ENCODE peak calls at places on chromosome 11, in eight cellular contexts. G is right atrium auricular region; Y is lower lobe of right lung; X is mammary epithelial cell; A is transverse colon; W is DND-41; F is CD8-positive, alpha-beta T cell; K is tibial nerve. M is an unnamed sample.

GRCh38 chr11:67378544-67378943 is 5.1 kb upstream of the CLCF1 start:
- DNase-seq in F (no peak), K (no peak), W (no peak), G (no peak), Y (no peak), A (no peak), X (no peak), M (no peak)

GRCh38 chr11:68331338-68331947 is 19.1 kb downstream of the LRP5 start:
- DNase-seq in Y (no peak), F (no peak), W (peak; percentile 49), A (peak; percentile 51), K (no peak), G (no peak), X (no peak), M (no peak)

GRCh38 chr11:65431452-65432132 is 9.0 kb downstream of the NEAT1 start:
- DNase-seq in X (peak; percentile 29), F (no peak), G (peak; percentile 44), A (peak; percentile 32), W (no peak), Y (no peak), K (no peak), M (peak; percentile 71)

GRCh38 chr11:44467931-44468330 is 97.5 kb upstream of the CD82 start:
- DNase-seq in W (no peak), A (no peak), Y (no peak), F (no peak), K (no peak), X (no peak), G (no peak), M (no peak)

GRCh38 chr11:78414321-78415051 is 3.1 kb downstream of the GAB2 start:
- DNase-seq in K (no peak), G (no peak), W (no peak), X (no peak), Y (no peak), A (no peak), F (no peak), M (no peak)

GRCh38 chr11:130553306-130553705 is 104.9 kb downstream of the ADAMTS15 start:
- DNase-seq in X (no peak), G (no peak), A (no peak), F (no peak), Y (no peak), W (no peak), K (no peak), M (no peak)

GRCh38 chr11:47869548-47870393 is 21.6 kb upstream of the NUP160 start:
- DNase-seq in K (no peak), A (no peak), G (no peak), Y (no peak), W (no peak), F (no peak), X (peak; percentile 48), M (no peak)

GRCh38 chr11:45150943-45151342 is 4.5 kb downstream of the PRDM11 start:
- DNase-seq in Y (no peak), X (no peak), A (no peak), G (no peak), K (no peak), W (no peak), F (no peak), M (no peak)

GRCh38 chr11:68014966-68015447 is 4.9 kb downstream of the ALDH3B1 start:
- DNase-seq in X (no peak), G (no peak), W (no peak), F (no peak), Y (no peak), A (no peak), K (no peak), M (peak; percentile 17)

GRCh38 chr11:94997437-94997836 is 23.9 kb downstream of the KDM4D start:
- DNase-seq in Y (no peak), F (no peak), A (no peak), W (no peak), K (no peak), X (no peak), G (no peak), M (no peak)

GRCh38 chr11:109150603-109151002 is 271.4 kb upstream of the C11orf87 start:
- DNase-seq in F (no peak), W (no peak), K (no peak), A (no peak), Y (no peak), X (no peak), G (no peak), M (no peak)

GRCh38 chr11:66891849-66892660 is 35.2 kb downstream of the LRFN4 start:
- DNase-seq in G (peak; percentile 71), F (no peak), A (peak; percentile 59), K (no peak), Y (no peak), W (no peak), X (peak; percentile 98), M (no peak)

GRCh38 chr11:62881579-62882427 is 1.1 kb downstream of the SLC3A2 start:
- DNase-seq in W (peak; percentile 98), X (peak; percentile 96), Y (peak; percentile 95), A (peak; percentile 94), G (peak; percentile 98), F (peak; percentile 85), K (peak; percentile 89), M (peak; percentile 88)

GRCh38 chr11:75269896-75270295 is 29.3 kb downstream of the TPBGL start:
- DNase-seq in Y (no peak), F (no peak), W (no peak), G (no peak), A (peak; percentile 2), X (no peak), K (no peak), M (no peak)

GRCh38 chr11:128421577-128421976 is 165.8 kb downstream of the ETS1 start:
- DNase-seq in G (no peak), F (no peak), K (no peak), A (no peak), X (no peak), Y (no peak), W (no peak), M (no peak)

GRCh38 chr11:69834811-69835800 is 15.9 kb upstream of the FGF3 start:
- DNase-seq in W (no peak), X (no peak), F (no peak), G (no peak), A (no peak), Y (no peak), K (no peak), M (no peak)

GRCh38 chr11:72222106-72222891 is 2.3 kb upstream of the INPPL1 start:
- DNase-seq in X (no peak), W (no peak), G (peak; percentile 50), A (no peak), F (no peak), K (no peak), Y (no peak), M (no peak)

GRCh38 chr11:110878513-110878912 is 166.3 kb upstream of the ARHGAP20 start:
- DNase-seq in X (no peak), Y (no peak), A (no peak), K (no peak), F (no peak), W (no peak), G (no peak), M (no peak)

DNA sequence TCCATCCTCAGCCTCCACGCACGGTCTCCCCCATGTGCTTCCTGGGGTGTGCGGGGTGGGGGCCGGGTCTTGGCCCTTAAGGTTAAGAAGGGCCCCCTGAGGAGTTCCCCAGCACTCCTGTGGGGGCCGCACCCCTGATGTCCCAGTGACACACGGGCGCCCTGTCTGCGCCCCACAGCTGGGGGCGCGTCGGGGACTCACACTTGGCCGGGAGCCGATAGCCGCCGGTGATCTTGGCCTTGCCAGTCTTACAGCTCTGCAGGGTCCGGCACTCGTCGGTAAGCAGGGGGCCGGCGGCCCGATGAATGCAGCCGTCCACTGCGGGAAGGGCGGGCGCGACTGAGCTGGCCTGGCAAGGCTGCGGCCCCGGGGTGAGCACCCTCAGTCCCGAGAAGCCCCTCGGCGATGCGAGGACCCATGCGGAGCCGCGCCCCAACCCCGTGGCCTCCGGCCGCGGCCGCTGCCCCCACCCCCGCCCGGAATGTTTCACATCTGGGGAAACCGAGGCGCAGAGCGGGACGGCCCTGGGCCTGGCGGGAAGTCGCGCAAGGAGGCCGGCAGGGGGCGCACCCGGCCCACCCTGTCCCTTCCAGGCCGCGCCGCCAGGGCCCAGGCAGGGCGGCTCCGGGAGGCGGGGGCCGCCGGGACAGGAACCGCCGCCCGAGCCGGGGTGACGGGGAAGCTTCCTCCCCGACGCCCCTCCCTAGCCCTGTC is 13.9 kb downstream of the OTUB1 start:
- DNase-seq in X (peak; percentile 35), Y (peak; percentile 74), F (peak; percentile 45), A (peak; percentile 71), W (no peak), K (peak; percentile 49), G (peak; percentile 72), M (peak; percentile 66)
- H3K4me1 ChIP-seq in X (peaks cover 29% of the 10 kb centered on the region), Y (peaks cover 35% of the 10 kb centered on the region), F (peaks cover 17% of the 10 kb centered on the region), A (peaks cover 19% of the 10 kb centered on the region), W (no peaks in the 10 kb centered on the region), K (no peaks in the 10 kb centered on the region), G (no peaks in the 10 kb centered on the region), M (peaks cover 8% of the 10 kb centered on the region)

GRCh38 chr11:33377852-33378385 is 120.7 kb downstream of the HIPK3 start:
- DNase-seq in A (no peak), X (no peak), G (no peak), K (no peak), W (no peak), F (no peak), Y (no peak), M (no peak)
- H3K27me3 ChIP-seq in A (peaks cover 75% of the 10 kb centered on the region), X (no peaks in the 10 kb centered on the region), G (no peaks in the 10 kb centered on the region), K (no peaks in the 10 kb centered on the region), W (peaks cover 22% of the 10 kb centered on the region), F (no peaks in the 10 kb centered on the region), Y (peaks cover 45% of the 10 kb centered on the region), M (peaks cover 21% of the 10 kb centered on the region)

DNA sequence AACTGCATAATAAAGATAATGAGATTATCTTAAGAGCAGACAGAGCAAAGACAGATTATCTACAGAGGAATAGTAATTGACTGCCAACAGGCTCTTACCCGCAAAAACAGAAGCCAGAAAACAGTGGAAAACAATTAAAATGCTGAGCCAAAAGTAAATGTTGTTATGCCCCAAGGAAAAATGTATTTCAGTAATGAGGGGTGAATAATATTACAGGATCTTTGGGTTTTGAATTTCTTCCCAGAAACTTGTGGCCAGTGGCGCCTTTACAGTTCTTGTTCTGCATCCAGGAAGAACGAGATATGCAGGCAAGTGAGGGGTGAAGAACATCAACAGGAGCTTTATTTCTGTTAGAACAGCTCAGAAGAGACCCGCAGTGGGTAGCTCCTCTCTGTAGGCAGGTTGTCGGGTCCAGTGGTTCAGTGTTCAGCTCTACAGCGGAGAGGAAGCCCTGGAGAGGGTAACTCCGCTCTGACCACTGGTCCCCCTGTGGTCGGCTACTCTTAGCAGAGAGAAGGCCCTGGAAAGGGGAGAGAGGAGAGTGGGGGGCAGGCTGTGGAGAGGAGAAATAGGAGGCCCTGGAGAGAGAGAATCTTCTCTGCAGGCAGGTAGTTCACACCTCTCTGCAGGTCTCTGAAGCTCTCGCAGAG is 51.8 kb upstream of the SC5D start:
- DNase-seq in A (no peak), Y (no peak), K (no peak), F (no peak), G (no peak), X (no peak), W (no peak), M (no peak)
- H3K4me1 ChIP-seq in A (no peaks in the 10 kb centered on the region), Y (peaks cover 8% of the 10 kb centered on the region), K (no peaks in the 10 kb centered on the region), F (no peaks in the 10 kb centered on the region), G (no peaks in the 10 kb centered on the region), X (peaks cover 6% of the 10 kb centered on the region), W (no peaks in the 10 kb centered on the region), M (peaks cover 5% of the 10 kb centered on the region)

DNA sequence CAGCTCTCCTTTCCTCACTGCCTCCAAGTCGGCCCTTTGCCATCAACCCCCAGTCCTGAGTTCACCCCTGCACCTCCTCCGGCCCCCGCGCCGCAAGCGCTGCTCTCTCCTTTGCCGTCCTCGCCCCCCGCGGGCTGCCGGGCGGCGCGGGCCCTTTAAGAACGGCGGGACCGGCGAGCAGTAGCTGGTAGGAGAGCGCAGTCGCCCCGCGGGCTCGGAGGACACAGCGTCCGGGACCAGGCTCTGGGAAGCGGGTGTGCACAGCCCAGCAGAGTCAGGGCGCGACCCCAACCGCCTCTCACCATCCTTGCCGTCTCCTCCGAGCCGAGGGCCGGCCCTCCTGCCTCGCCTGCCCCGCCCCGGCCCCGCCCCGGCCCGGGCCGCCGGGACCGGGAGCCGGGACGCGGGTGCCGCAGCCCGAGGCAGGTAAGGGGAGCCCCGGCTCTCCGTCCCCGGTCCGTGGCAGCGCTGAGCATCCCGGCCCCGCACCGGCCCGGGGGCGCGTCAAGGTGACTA is at the start of gene ABCG4:
- DNase-seq in F (no peak), G (no peak), Y (peak; percentile 59), X (no peak), W (peak; percentile 26), K (no peak), A (no peak), M (peak; percentile 9)
- H3K27me3 ChIP-seq in F (no peaks in the 10 kb centered on the region), G (no peaks in the 10 kb centered on the region), Y (peaks cover 38% of the 10 kb centered on the region), X (no peaks in the 10 kb centered on the region), W (peaks cover 60% of the 10 kb centered on the region), K (no peaks in the 10 kb centered on the region), A (peaks cover 47% of the 10 kb centered on the region), M (peaks cover 13% of the 10 kb centered on the region)

M was measured in CD4-positive, alpha-beta memory T cell.